ENCODE peak calls at places on chromosomes 11 and 22, in seven cellular contexts. A, R, J, X, N, B and G are unnamed samples.

GRCh38 chr11:125168875-125169537 is 4.5 kb downstream of the PKNOX2 start:
- DNase-seq in X (no peak), B (no peak), N (no peak), R (no peak), J (no peak), A (no peak), G (no peak)

GRCh38 chr11:15927866-15928217 is 428.5 kb downstream of the SOX6 start:
- DNase-seq in B (no peak), A (no peak), X (no peak), N (no peak), R (no peak), J (no peak), G (no peak)

GRCh38 chr11:61797263-61797944 is 4.7 kb downstream of the FEN1 start:
- DNase-seq in A (peak; percentile 69), R (peak; percentile 71), N (peak; percentile 68), B (peak; percentile 83), J (peak; percentile 83), X (peak; percentile 85), G (peak; percentile 72)

GRCh38 chr11:122192634-122193245 is 76.7 kb upstream of the BLID start:
- DNase-seq in A (no peak), J (no peak), X (no peak), R (no peak), N (no peak), B (no peak), G (no peak)

GRCh38 chr11:66743271-66743968 is 14.4 kb upstream of the SPTBN2 start:
- DNase-seq in J (peak; percentile 56), B (peak; percentile 87), N (no peak), R (no peak), X (peak; percentile 87), A (no peak), G (no peak)

GRCh38 chr22:46531776-46532175 is 5.6 kb downstream of the CELSR1 start:
- DNase-seq in J (no peak), N (no peak), R (no peak), X (no peak), B (no peak), A (no peak), G (no peak)

GRCh38 chr22:33841281-33842005 is 78.8 kb downstream of the LARGE1 start:
- DNase-seq in J (no peak), B (no peak), N (no peak), A (no peak), X (no peak), R (no peak), G (no peak)

GRCh38 chr22:33780761-33781160 is 139.5 kb downstream of the LARGE1 start:
- DNase-seq in R (no peak), X (no peak), B (no peak), A (no peak), J (no peak), N (no peak), G (no peak)

GRCh38 chr11:9075441-9076000 is 15.9 kb downstream of the SCUBE2 start:
- DNase-seq in J (no peak), N (no peak), B (no peak), R (no peak), X (no peak), A (no peak), G (no peak)

GRCh38 chr11:113991170-113991569 is 16.3 kb downstream of the HTR3A start:
- DNase-seq in A (peak; percentile 4), N (no peak), X (peak; percentile 37), R (peak; percentile 57), J (peak; percentile 82), B (no peak), G (peak; percentile 18)

GRCh38 chr11:97956904-97957303 is 1063.8 kb upstream of the CNTN5 start:
- DNase-seq in B (no peak), N (no peak), X (no peak), A (no peak), R (no peak), J (no peak), G (no peak)

GRCh38 chr22:45435544-45436139 is 22.1 kb downstream of the RIBC2 start:
- DNase-seq in N (peak; percentile 84), A (peak; percentile 80), J (peak; percentile 90), R (peak; percentile 92), B (peak; percentile 93), X (peak; percentile 91), G (peak; percentile 86)

GRCh38 chr11:122709042-122709760 is 53.7 kb downstream of the UBASH3B start:
- DNase-seq in B (no peak), X (no peak), A (no peak), N (no peak), J (no peak), R (no peak), G (no peak)